ENCODE peak calls at places on chromosomes 7 and 10, in six cellular contexts. One of them, this sample, is unnamed.

GRCh38 chr7:151901313-151901669 is 24.4 kb upstream of the PRKAG2 start:
- DNase-seq in lower lobe of right lung: no peak
- DNase-seq in cardiac muscle cell: no peak
- DNase-seq in HCT116: no peak
- DNase-seq in left lung: no peak
- DNase-seq in coronary artery: no peak
- DNase-seq in this sample: no peak

GRCh38 chr7:29883462-29884398 is 77.4 kb downstream of the WIPF3 start:
- DNase-seq in cardiac muscle cell: no peak
- DNase-seq in left lung: no peak
- DNase-seq in HCT116: no peak
- DNase-seq in coronary artery: no peak
- DNase-seq in lower lobe of right lung: no peak
- DNase-seq in this sample: no peak

GRCh38 chr7:32511791-32512190 is 16.5 kb downstream of the AVL9 start:
- DNase-seq in HCT116: no peak
- DNase-seq in left lung: no peak
- DNase-seq in lower lobe of right lung: no peak
- DNase-seq in cardiac muscle cell: peak
- DNase-seq in coronary artery: no peak
- DNase-seq in this sample: no peak

GRCh38 chr7:36227223-36227622 is 74.2 kb downstream of the EEPD1 start:
- DNase-seq in lower lobe of right lung: no peak
- DNase-seq in HCT116: no peak
- DNase-seq in coronary artery: no peak
- DNase-seq in cardiac muscle cell: peak
- DNase-seq in left lung: no peak
- DNase-seq in this sample: no peak

GRCh38 chr10:123007558-123008378 is 827 bp downstream of the IKZF5 start:
- DNase-seq in HCT116: peak
- DNase-seq in cardiac muscle cell: peak
- DNase-seq in coronary artery: no peak
- DNase-seq in left lung: peak
- DNase-seq in lower lobe of right lung: peak
- DNase-seq in this sample: peak

GRCh38 chr7:123711832-123712293 is 36.9 kb downstream of the WASL start:
- DNase-seq in HCT116: no peak
- DNase-seq in lower lobe of right lung: no peak
- DNase-seq in coronary artery: no peak
- DNase-seq in cardiac muscle cell: no peak
- DNase-seq in left lung: no peak
- DNase-seq in this sample: no peak

GRCh38 chr7:1024876-1025746 is 19.2 kb upstream of the GPR146 start:
- DNase-seq in HCT116: no peak
- DNase-seq in lower lobe of right lung: no peak
- DNase-seq in cardiac muscle cell: no peak
- DNase-seq in left lung: no peak
- DNase-seq in coronary artery: no peak
- DNase-seq in this sample: no peak

GRCh38 chr10:70664702-70665195 is 7.6 kb upstream of the ADAMTS14 start:
- DNase-seq in left lung: no peak
- DNase-seq in coronary artery: no peak
- DNase-seq in lower lobe of right lung: no peak
- DNase-seq in cardiac muscle cell: peak
- DNase-seq in HCT116: no peak
- DNase-seq in this sample: no peak

GRCh38 chr10:119859422-119860258 is 13.0 kb downstream of the MCMBP start:
- DNase-seq in HCT116: peak
- DNase-seq in lower lobe of right lung: no peak
- DNase-seq in left lung: no peak
- DNase-seq in cardiac muscle cell: peak
- DNase-seq in coronary artery: no peak
- DNase-seq in this sample: no peak

GRCh38 chr7:1725199-1725701 is 55.2 kb downstream of the ELFN1 start:
- DNase-seq in HCT116: no peak
- DNase-seq in cardiac muscle cell: peak
- DNase-seq in coronary artery: no peak
- DNase-seq in lower lobe of right lung: no peak
- DNase-seq in left lung: peak
- DNase-seq in this sample: no peak

GRCh38 chr10:109126016-109126415 is 797.3 kb downstream of the XPNPEP1 start:
- DNase-seq in left lung: no peak
- DNase-seq in coronary artery: no peak
- DNase-seq in cardiac muscle cell: no peak
- DNase-seq in lower lobe of right lung: no peak
- DNase-seq in HCT116: no peak
- DNase-seq in this sample: no peak

GRCh38 chr7:69438584-69438983 is 159.7 kb upstream of the AUTS2 start:
- DNase-seq in coronary artery: no peak
- DNase-seq in left lung: no peak
- DNase-seq in lower lobe of right lung: no peak
- DNase-seq in HCT116: no peak
- DNase-seq in cardiac muscle cell: peak
- DNase-seq in this sample: no peak

GRCh38 chr10:43417950-43418768 is 9.2 kb upstream of the HNRNPF start:
- DNase-seq in lower lobe of right lung: no peak
- DNase-seq in coronary artery: no peak
- DNase-seq in HCT116: no peak
- DNase-seq in cardiac muscle cell: peak
- DNase-seq in left lung: no peak
- DNase-seq in this sample: no peak

GRCh38 chr7:50742401-50742800 is 40.3 kb downstream of the GRB10 start:
- DNase-seq in lower lobe of right lung: no peak
- DNase-seq in cardiac muscle cell: no peak
- DNase-seq in HCT116: no peak
- DNase-seq in left lung: no peak
- DNase-seq in coronary artery: no peak
- DNase-seq in this sample: no peak

GRCh38 chr10:8158439-8159071 is 104.1 kb downstream of the GATA3 start:
- DNase-seq in left lung: no peak
- DNase-seq in cardiac muscle cell: no peak
- DNase-seq in HCT116: no peak
- DNase-seq in coronary artery: no peak
- DNase-seq in lower lobe of right lung: no peak
- DNase-seq in this sample: no peak

GRCh38 chr10:32961892-32962369 is 3.9 kb upstream of the ITGB1 start:
- DNase-seq in lower lobe of right lung: no peak
- DNase-seq in cardiac muscle cell: peak
- DNase-seq in HCT116: peak
- DNase-seq in left lung: no peak
- DNase-seq in coronary artery: no peak
- DNase-seq in this sample: peak
- TF ChIP-seq CTCF in lower lobe of right lung: no peak
- TF ChIP-seq CTCF in cardiac muscle cell: peak
- TF ChIP-seq CTCF in HCT116: no peak
- TF ChIP-seq CTCF in left lung: no peak
- TF ChIP-seq CTCF in coronary artery: no peak
- TF ChIP-seq CTCF in this sample: no peak

GRCh38 chr7:54880326-54880989 is 121.4 kb upstream of the SEC61G start:
- DNase-seq in HCT116: no peak
- DNase-seq in lower lobe of right lung: no peak
- DNase-seq in left lung: no peak
- DNase-seq in cardiac muscle cell: no peak
- DNase-seq in coronary artery: no peak
- DNase-seq in this sample: peak

GRCh38 chr7:54874804-54875203 is 115.8 kb upstream of the SEC61G start:
- DNase-seq in coronary artery: no peak
- DNase-seq in left lung: no peak
- DNase-seq in cardiac muscle cell: no peak
- DNase-seq in lower lobe of right lung: no peak
- DNase-seq in HCT116: no peak
- DNase-seq in this sample: no peak

GRCh38 chr7:54879776-54880175 is 120.8 kb upstream of the SEC61G start:
- DNase-seq in left lung: no peak
- DNase-seq in lower lobe of right lung: no peak
- DNase-seq in coronary artery: no peak
- DNase-seq in HCT116: no peak
- DNase-seq in cardiac muscle cell: no peak
- DNase-seq in this sample: peak

GRCh38 chr7:54878339-54878738 is 119.3 kb upstream of the SEC61G start:
- DNase-seq in left lung: no peak
- DNase-seq in HCT116: no peak
- DNase-seq in lower lobe of right lung: no peak
- DNase-seq in coronary artery: no peak
- DNase-seq in cardiac muscle cell: peak
- DNase-seq in this sample: no peak

GRCh38 chr7:54877683-54878082 is 118.7 kb upstream of the SEC61G start:
- DNase-seq in lower lobe of right lung: no peak
- DNase-seq in left lung: no peak
- DNase-seq in HCT116: peak
- DNase-seq in cardiac muscle cell: peak
- DNase-seq in coronary artery: no peak
- DNase-seq in this sample: peak
- TF ChIP-seq CTCF in lower lobe of right lung: no peak
- TF ChIP-seq CTCF in left lung: peak
- TF ChIP-seq CTCF in HCT116: peak
- TF ChIP-seq CTCF in cardiac muscle cell: no peak
- TF ChIP-seq CTCF in coronary artery: no peak
- TF ChIP-seq CTCF in this sample: no peak

DNA sequence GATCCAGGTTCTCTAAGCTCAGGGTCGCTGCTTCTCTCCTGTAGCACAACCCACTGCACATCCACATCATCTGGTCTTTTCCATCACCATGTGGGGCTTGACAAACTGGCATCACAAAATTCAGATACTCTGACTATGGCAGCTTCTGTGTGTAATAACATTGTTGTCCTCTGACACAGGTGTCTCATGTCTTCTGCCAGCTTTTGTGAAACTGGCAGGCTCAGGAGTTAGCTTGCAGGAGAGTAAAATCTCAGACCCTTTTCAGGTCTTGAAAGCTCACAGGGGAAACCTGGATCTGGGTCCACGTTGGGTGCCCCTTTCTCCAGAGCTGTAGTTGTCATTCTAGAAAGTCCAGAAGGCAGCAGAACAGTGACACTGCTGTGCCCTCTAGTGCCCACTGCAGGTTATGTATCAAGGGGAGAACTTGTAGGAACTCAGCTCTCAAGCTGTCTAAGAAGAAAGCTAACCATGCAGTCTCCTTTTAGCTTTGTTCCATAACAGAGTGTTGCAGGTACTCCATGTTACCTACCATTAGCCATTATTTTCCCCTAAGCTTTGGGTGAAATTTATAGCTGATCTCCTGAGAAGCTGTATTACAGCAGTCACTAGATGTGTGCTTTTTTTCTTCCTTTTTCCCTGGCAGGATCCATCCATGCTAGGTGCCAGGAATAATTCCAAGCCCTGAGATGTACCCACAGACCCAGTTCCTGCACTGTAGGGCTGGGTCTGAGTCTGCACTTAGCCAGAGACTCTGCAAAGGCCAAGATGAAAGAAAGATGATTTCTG is 102.7 kb downstream of the ZNF248 start:
- DNase-seq in HCT116: peak
- DNase-seq in lower lobe of right lung: no peak
- DNase-seq in cardiac muscle cell: no peak
- DNase-seq in coronary artery: no peak
- DNase-seq in left lung: no peak
- DNase-seq in this sample: no peak
- TF ChIP-seq CTCF in HCT116: no peak
- TF ChIP-seq CTCF in lower lobe of right lung: peak
- TF ChIP-seq CTCF in cardiac muscle cell: no peak
- TF ChIP-seq CTCF in coronary artery: no peak
- TF ChIP-seq CTCF in left lung: peak
- TF ChIP-seq CTCF in this sample: no peak

DNA sequence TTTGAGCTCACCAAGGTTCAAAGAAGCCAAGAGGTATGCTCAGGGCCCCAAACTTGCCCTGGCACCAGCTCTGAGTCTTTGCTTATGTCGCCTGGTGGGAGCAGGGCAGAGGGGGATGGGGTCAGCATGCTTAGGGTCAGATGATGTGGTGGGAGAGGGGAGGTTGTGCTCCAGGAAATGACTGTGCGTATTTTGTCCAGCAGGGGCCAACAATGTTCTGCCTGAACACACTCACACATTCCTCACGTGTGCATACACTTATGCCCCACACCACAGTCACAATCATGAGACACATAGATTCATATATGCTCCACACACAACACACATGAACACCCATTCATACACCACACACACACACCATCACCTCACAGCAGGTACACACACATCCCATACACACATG is 4.4 kb upstream of the RAMP3 start:
- DNase-seq in HCT116: no peak
- DNase-seq in coronary artery: no peak
- DNase-seq in left lung: peak
- DNase-seq in lower lobe of right lung: no peak
- DNase-seq in cardiac muscle cell: no peak
- DNase-seq in this sample: no peak
- TF ChIP-seq CTCF in HCT116: no peak
- TF ChIP-seq CTCF in coronary artery: no peak
- TF ChIP-seq CTCF in left lung: no peak
- TF ChIP-seq CTCF in lower lobe of right lung: no peak
- TF ChIP-seq CTCF in cardiac muscle cell: no peak
- TF ChIP-seq CTCF in this sample: no peak

GRCh38 chr10:106711313-106711906 is 453.1 kb downstream of the SORCS1 start:
- DNase-seq in coronary artery: no peak
- DNase-seq in HCT116: peak
- DNase-seq in cardiac muscle cell: peak
- DNase-seq in lower lobe of right lung: peak
- DNase-seq in left lung: no peak
- DNase-seq in this sample: peak

GRCh38 chr10:106707657-106708056 is 456.8 kb downstream of the SORCS1 start:
- DNase-seq in cardiac muscle cell: no peak
- DNase-seq in lower lobe of right lung: no peak
- DNase-seq in left lung: no peak
- DNase-seq in HCT116: no peak
- DNase-seq in coronary artery: no peak
- DNase-seq in this sample: no peak

GRCh38 chr10:106708521-106708920 is 456.0 kb downstream of the SORCS1 start:
- DNase-seq in lower lobe of right lung: no peak
- DNase-seq in left lung: no peak
- DNase-seq in coronary artery: no peak
- DNase-seq in cardiac muscle cell: no peak
- DNase-seq in HCT116: no peak
- DNase-seq in this sample: no peak

DNA sequence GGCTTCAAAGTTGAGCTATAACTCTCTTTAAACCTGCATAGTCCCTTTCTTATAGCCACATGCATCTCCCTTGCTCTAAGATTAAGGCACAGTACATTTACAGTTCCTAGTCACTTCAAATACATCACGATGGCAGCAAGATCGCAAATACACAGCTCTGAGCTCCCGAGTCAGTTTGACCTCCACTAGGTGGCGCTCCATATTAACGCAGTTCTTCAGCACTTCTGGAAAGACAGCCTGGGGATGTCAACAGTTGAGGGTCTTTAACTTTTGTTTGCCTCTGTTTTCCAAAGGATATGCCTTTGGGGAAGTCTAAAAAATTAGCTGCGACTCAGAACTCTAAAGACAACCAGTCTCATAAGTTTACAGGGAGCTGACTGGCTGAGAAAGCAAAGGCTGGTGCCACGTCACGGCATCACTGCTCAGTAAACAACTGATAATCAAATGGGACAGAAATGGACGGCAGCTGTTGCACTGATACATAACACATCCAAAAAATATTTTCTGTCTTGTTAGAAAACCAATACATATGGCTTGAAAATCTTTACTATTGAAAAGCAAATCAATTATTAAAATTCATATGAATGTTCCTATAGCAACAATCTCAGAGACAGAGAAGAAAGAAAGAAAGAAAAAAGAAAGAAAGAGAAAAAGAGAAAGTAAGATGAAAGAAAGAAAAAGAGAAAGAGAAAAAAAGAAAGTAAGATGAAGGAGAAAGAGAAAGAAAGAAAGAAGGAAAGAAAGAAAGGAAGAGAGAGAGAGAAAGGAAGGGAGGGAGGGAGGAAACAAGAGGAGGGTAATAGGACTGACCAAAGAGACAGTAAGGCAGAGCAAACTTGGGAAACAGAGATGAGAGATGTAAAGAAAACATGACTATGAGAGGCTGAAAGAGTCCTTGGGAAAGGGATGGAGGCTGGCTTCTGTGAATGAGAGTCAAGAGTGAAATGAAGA is 458.7 kb downstream of the SORCS1 start:
- DNase-seq in HCT116: peak
- DNase-seq in cardiac muscle cell: peak
- DNase-seq in coronary artery: no peak
- DNase-seq in left lung: no peak
- DNase-seq in lower lobe of right lung: no peak
- DNase-seq in this sample: peak
- TF ChIP-seq CTCF in HCT116: no peak
- TF ChIP-seq CTCF in cardiac muscle cell: peak
- TF ChIP-seq CTCF in coronary artery: peak
- TF ChIP-seq CTCF in left lung: peak
- TF ChIP-seq CTCF in lower lobe of right lung: peak
- TF ChIP-seq CTCF in this sample: peak